ENCODE peak calls at places on chromosomes 5 and 9, in nine cellular contexts. A is CD4-positive, CD25-positive, alpha-beta regulatory T cell; K is GM12892; C is AG08395; L is cerebellar cortex; J is left ventricle myocardium inferior; D is NCI-H748 treated with DMSO at 0.1 percent for 48 hours; V is Daoy; I is amygdala. N is an unnamed sample.

GRCh38 chr5:123487298-123487697 is 24.7 kb upstream of the CSNK1G3 start:
- DNase-seq in I (no peak), D (no peak), K (no peak), C (peak), J (no peak), L (no peak), A (no peak), V (no peak), N (no peak)

GRCh38 chr5:56176155-56176798 is 56.9 kb downstream of the ANKRD55 start:
- DNase-seq in D (no peak), L (no peak), V (no peak), A (no peak), C (peak), J (no peak), I (no peak), K (no peak), N (no peak)

GRCh38 chr5:58294598-58295298 is 165.1 kb downstream of the PLK2 start:
- DNase-seq in J (no peak), C (peak), L (no peak), A (no peak), I (no peak), V (peak), D (no peak), K (no peak), N (no peak)

GRCh38 chr9:132288956-132289355 is 65.8 kb downstream of the SETX start:
- DNase-seq in C (no peak), D (no peak), K (no peak), A (no peak), I (no peak), L (no peak), V (no peak), J (no peak), N (no peak)

GRCh38 chr5:88298425-88298824 is 29.8 kb upstream of the TMEM161B start:
- DNase-seq in J (no peak), K (no peak), A (no peak), C (peak), L (no peak), I (no peak), D (no peak), V (no peak), N (no peak)

GRCh38 chr5:31889131-31889561 is 250.2 kb downstream of the PDZD2 start:
- DNase-seq in A (no peak), V (no peak), K (no peak), L (peak), C (no peak), D (peak), I (no peak), J (no peak), N (no peak)

GRCh38 chr5:83474170-83474796 is 2.7 kb downstream of the VCAN start:
- DNase-seq in L (peak), J (peak), V (peak), C (peak), A (no peak), D (peak), I (peak), K (peak), N (peak)

GRCh38 chr9:17116400-17116837 is 18.4 kb upstream of the CNTLN start:
- DNase-seq in V (no peak), L (peak), D (peak), J (no peak), I (no peak), K (no peak), C (peak), A (no peak), N (no peak)